ENCODE peak calls at places on chromosomes 5 and 9, in six cellular contexts. Y is ACHN, M is ureter, F is NCI-H510A, O is AG09309, S is iPS-NIHi11. X is an unnamed sample.

GRCh38 chr5:78483809-78484521 is 123.5 kb downstream of the SCAMP1 start:
- DNase-seq in Y (no peak), M (no peak), F (no peak), O (no peak), S (no peak), X (no peak)

GRCh38 chr9:79939819-79940218 is 368.1 kb downstream of the TLE4 start:
- DNase-seq in Y (no peak), M (peak), F (no peak), O (no peak), S (no peak), X (no peak)

GRCh38 chr5:154366353-154366752 is 79.4 kb upstream of the SAP30L start:
- DNase-seq in Y (no peak), M (no peak), F (no peak), O (no peak), S (no peak), X (no peak)

GRCh38 chr9:33638516-33638915 is 114.5 kb downstream of the ANKRD18B start:
- DNase-seq in Y (no peak), M (no peak), F (no peak), O (no peak), S (no peak), X (no peak)

GRCh38 chr5:136729901-136730355 is 364.6 kb upstream of the TRPC7 start:
- DNase-seq in Y (no peak), M (no peak), F (no peak), O (peak), S (no peak), X (no peak)

GRCh38 chr5:50406874-50407273 is 34.2 kb downstream of the EMB start:
- DNase-seq in Y (no peak), M (no peak), F (no peak), O (no peak), S (no peak), X (no peak)

GRCh38 chr5:150122158-150122510 is 33.5 kb downstream of the PDGFRB start:
- DNase-seq in Y (peak), M (no peak), F (no peak), O (no peak), S (peak), X (no peak)

GRCh38 chr9:82412586-82412985 is 424.0 kb downstream of the SPATA31D1 start:
- DNase-seq in Y (no peak), M (no peak), F (no peak), O (no peak), S (no peak), X (no peak)

GRCh38 chr9:128211551-128212281 is 8.5 kb downstream of the DNM1 start:
- DNase-seq in Y (peak), M (no peak), F (no peak), O (no peak), S (no peak), X (no peak)

GRCh38 chr5:70491-70890 is 21.5 kb upstream of the PLEKHG4B start:
- DNase-seq in Y (no peak), M (no peak), F (no peak), O (no peak), S (no peak), X (no peak)

GRCh38 chr9:138011951-138012500 is 134.4 kb downstream of the CACNA1B start:
- DNase-seq in Y (no peak), M (no peak), F (no peak), O (no peak), S (no peak), X (no peak)

GRCh38 chr5:73205309-73205708 is 32.3 kb downstream of the TMEM174 start:
- DNase-seq in Y (no peak), M (no peak), F (peak), O (no peak), S (no peak), X (no peak)

GRCh38 chr5:138869763-138870500 is 5.2 kb downstream of the LRRTM2 start:
- DNase-seq in Y (peak), M (no peak), F (no peak), O (no peak), S (no peak), X (no peak)

GRCh38 chr5:74954919-74955318 is 88.7 kb upstream of the FAM169A start:
- DNase-seq in Y (no peak), M (no peak), F (no peak), O (no peak), S (no peak), X (no peak)

GRCh38 chr5:179287071-179287470 is 58.2 kb downstream of the ADAMTS2 start:
- DNase-seq in Y (no peak), M (no peak), F (no peak), O (no peak), S (no peak), X (no peak)

GRCh38 chr9:129868571-129869486 is 33.6 kb downstream of the USP20 start:
- DNase-seq in Y (no peak), M (no peak), F (no peak), O (no peak), S (no peak), X (no peak)

GRCh38 chr5:173963107-173963506 is 25.9 kb upstream of the C5orf47 start:
- DNase-seq in Y (no peak), M (no peak), F (no peak), O (peak), S (no peak), X (no peak)

GRCh38 chr5:59193616-59194319 is 610.9 kb downstream of the RAB3C start:
- DNase-seq in Y (peak), M (peak), F (no peak), O (peak), S (no peak), X (no peak)

GRCh38 chr9:101307041-101307440 is 77.8 kb downstream of the BAAT start:
- DNase-seq in Y (no peak), M (no peak), F (no peak), O (no peak), S (no peak), X (no peak)

GRCh38 chr5:168931638-168932345 is 352.6 kb upstream of the PANK3 start:
- DNase-seq in Y (peak), M (no peak), F (no peak), O (peak), S (no peak), X (peak)

GRCh38 chr5:154385236-154385512 is 60.6 kb upstream of the SAP30L start:
- DNase-seq in Y (no peak), M (no peak), F (no peak), O (no peak), S (no peak), X (no peak)

GRCh38 chr5:157855404-157855994 is 3.4 kb downstream of the CLINT1 start:
- DNase-seq in Y (peak), M (peak), F (no peak), O (peak), S (peak), X (peak)

GRCh38 chr5:399296-400281 is 43.4 kb upstream of the EXOC3 start:
- DNase-seq in Y (no peak), M (peak), F (peak), O (peak), S (peak), X (peak)

GRCh38 chr9:18124760-18125159 is 349.2 kb upstream of the ADAMTSL1 start:
- DNase-seq in Y (no peak), M (no peak), F (no peak), O (no peak), S (no peak), X (no peak)

GRCh38 chr9:124593080-124594058 is 86.2 kb upstream of the NR5A1 start:
- DNase-seq in Y (no peak), M (no peak), F (no peak), O (no peak), S (peak), X (no peak)

GRCh38 chr5:84861306-84861705 is 476.6 kb upstream of the EDIL3 start:
- DNase-seq in Y (no peak), M (no peak), F (no peak), O (no peak), S (no peak), X (no peak)

GRCh38 chr5:180652771-180653170 is 3.4 kb upstream of the FLT4 start:
- DNase-seq in Y (no peak), M (no peak), F (no peak), O (no peak), S (no peak), X (no peak)

GRCh38 chr5:159422371-159422770 is 92.1 kb upstream of the IL12B start:
- DNase-seq in Y (no peak), M (no peak), F (no peak), O (no peak), S (no peak), X (no peak)

GRCh38 chr9:116084497-116084896 is 69.1 kb upstream of the PAPPA start:
- DNase-seq in Y (no peak), M (no peak), F (no peak), O (no peak), S (no peak), X (no peak)

GRCh38 chr5:150397749-150398431 is 14.8 kb downstream of the CD74 start:
- DNase-seq in Y (no peak), M (no peak), F (no peak), O (no peak), S (no peak), X (no peak)

GRCh38 chr5:139458580-139459407 is 3.7 kb downstream of the ECSCR start:
- DNase-seq in Y (no peak), M (no peak), F (no peak), O (no peak), S (no peak), X (no peak)

GRCh38 chr9:130994546-130995398 is 14.2 kb upstream of the LAMC3 start:
- DNase-seq in Y (no peak), M (no peak), F (no peak), O (no peak), S (no peak), X (no peak)

GRCh38 chr5:59768204-59769040 is 125.1 kb downstream of the PDE4D start:
- DNase-seq in Y (peak), M (peak), F (peak), O (no peak), S (peak), X (peak)